ENCODE peak calls at places on chromosomes 3 and 15, in eight cellular contexts. G is left lung; Z is stimulated activated naive CD8-positive, alpha-beta T cell treated with anti-CD3 and anti-CD28 coated beads, Interleukin-15, amount 100 ng/mL, for 72 hours; L is effector CD8-positive, alpha-beta T cell; B is activated CD4-positive, CD25-positive, alpha-beta regulatory T cell; K is renal cortical epithelial cell; F is anterior cingulate cortex; N is lower leg skin. C is an unnamed sample.

GRCh38 chr15:35066094-35066493 is 19.0 kb downstream of the NANOGP8 start:
- DNase-seq in G (no peak), Z (no peak), L (no peak), B (no peak), K (no peak), F (no peak), N (no peak), C (no peak)

GRCh38 chr3:71694358-71694999 is 30.7 kb downstream of the EIF4E3 start:
- DNase-seq in G (no peak), Z (no peak), L (no peak), B (no peak), K (peak), F (no peak), N (no peak), C (no peak)

GRCh38 chr3:127525373-127525772 is 65.2 kb downstream of the TPRA1 start:
- DNase-seq in G (no peak), Z (no peak), L (no peak), B (no peak), K (peak), F (no peak), N (no peak), C (no peak)

GRCh38 chr15:90869601-90870353 is 1.4 kb downstream of the FURIN start:
- DNase-seq in G (peak), Z (peak), L (peak), B (no peak), K (peak), F (no peak), N (peak), C (no peak)

GRCh38 chr15:45522931-45523331 is 376 bp upstream of the SLC30A4 start:
- DNase-seq in G (peak), Z (no peak), L (no peak), B (no peak), K (peak), F (no peak), N (peak), C (no peak)

GRCh38 chr3:49133226-49133951 is 539 bp upstream of the LAMB2 start:
- DNase-seq in G (peak), Z (no peak), L (no peak), B (no peak), K (peak), F (peak), N (peak), C (peak)

GRCh38 chr15:74635228-74635627 is 19.6 kb downstream of the CLK3 start:
- DNase-seq in G (no peak), Z (peak), L (peak), B (peak), K (peak), F (no peak), N (no peak), C (peak)

GRCh38 chr3:8156138-8156537 is 345.5 kb upstream of the LMCD1 start:
- DNase-seq in G (no peak), Z (no peak), L (no peak), B (no peak), K (no peak), F (no peak), N (peak), C (no peak)

GRCh38 chr3:77001071-77001470 is 38.8 kb upstream of the ROBO2 start:
- DNase-seq in G (no peak), Z (no peak), L (no peak), B (no peak), K (no peak), F (no peak), N (no peak), C (no peak)

GRCh38 chr3:182240474-182240873 is 528.7 kb downstream of the SOX2 start:
- DNase-seq in G (no peak), Z (no peak), L (no peak), B (no peak), K (no peak), F (no peak), N (no peak), C (no peak)

GRCh38 chr3:144358191-144358590 is 386.6 kb downstream of the DIPK2A start:
- DNase-seq in G (no peak), Z (no peak), L (no peak), B (no peak), K (peak), F (no peak), N (no peak), C (no peak)

GRCh38 chr3:115710799-115711198 is 87.5 kb downstream of the GAP43 start:
- DNase-seq in G (no peak), Z (no peak), L (no peak), B (no peak), K (no peak), F (no peak), N (no peak), C (no peak)